ENCODE peak calls at places on chromosomes 13 and 19, in four cellular contexts. I is T-cell; W is CD8-positive, alpha-beta memory T cell; Z is epithelial cell of esophagus. U is an unnamed sample.

GRCh38 chr19:4077800-4078683 is 11.3 kb upstream of the ZBTB7A start:
- DNase-seq in W (no peak), I (no peak), Z (no peak), U (no peak)

GRCh38 chr19:7840629-7841028 is 10.6 kb downstream of the EVI5L start:
- DNase-seq in Z (no peak), I (no peak), W (no peak), U (no peak)

GRCh38 chr13:35882722-35883497 is 248.3 kb downstream of the DCLK1 start:
- DNase-seq in I (no peak), Z (no peak), W (no peak), U (no peak)

GRCh38 chr13:114173753-114174152 is 5.3 kb upstream of the CFAP97D2 start:
- DNase-seq in I (no peak), Z (peak), W (no peak), U (no peak)

GRCh38 chr13:40672310-40673060 is 6.0 kb upstream of the FOXO1 start:
- DNase-seq in I (no peak), W (no peak), Z (peak), U (no peak)

GRCh38 chr19:18940791-18941627 is at the start of gene HOMER3:
- DNase-seq in Z (peak), W (peak), I (peak), U (peak)

GRCh38 chr13:105370011-105370645 is 1165.3 kb downstream of the EFNB2 start:
- DNase-seq in W (no peak), I (no peak), Z (no peak), U (no peak)

GRCh38 chr13:105070452-105070851 is 1465.0 kb downstream of the EFNB2 start:
- DNase-seq in I (no peak), Z (no peak), W (no peak), U (no peak)

GRCh38 chr13:42990147-42990990 is 1.7 kb downstream of the EPSTI1 start:
- DNase-seq in W (no peak), Z (no peak), I (no peak), U (no peak)

U was measured in effector CD8-positive, alpha-beta T cell.